ENCODE peak calls at places on chromosomes 7 and 10, in four cellular contexts. F, L, K and T are unnamed samples.

GRCh38 chr7:112080974-112081373 is 125.2 kb downstream of the DOCK4 start:
- DNase-seq in L (no peak), K (no peak), F (no peak), T (no peak)

GRCh38 chr7:87113077-87113476 is 39.2 kb upstream of the DMTF1 start:
- DNase-seq in K (no peak), L (no peak), F (no peak), T (no peak)

GRCh38 chr7:12031638-12032037 is 179.5 kb upstream of the TMEM106B start:
- DNase-seq in L (no peak), K (no peak), F (no peak), T (no peak)

GRCh38 chr10:44198096-44198779 is 186.7 kb downstream of the CXCL12 start:
- DNase-seq in L (peak; percentile 80), K (no peak), F (no peak), T (peak; percentile 12)

GRCh38 chr10:91684841-91685240 is 52.0 kb upstream of the PPP1R3C start:
- DNase-seq in L (no peak), K (no peak), F (no peak), T (peak; percentile 31)

GRCh38 chr7:154568346-154568745 is 434.6 kb downstream of the PAXIP1 start:
- DNase-seq in F (no peak), L (no peak), K (no peak), T (peak; percentile 81)

GRCh38 chr10:101000602-101000991 is 989 bp downstream of the LZTS2 start:
- DNase-seq in K (peak; percentile 25), F (peak; percentile 76), L (no peak), T (no peak)

GRCh38 chr10:104036518-104037260 is 49.0 kb downstream of the COL17A1 start:
- DNase-seq in K (no peak), F (no peak), L (peak; percentile 81), T (peak; percentile 91)

GRCh38 chr10:112379635-112380296 is 5.8 kb downstream of the ACSL5 start:
- DNase-seq in L (no peak), K (peak; percentile 49), F (no peak), T (no peak)

GRCh38 chr10:116014859-116015258 is 258.1 kb downstream of the GFRA1 start:
- DNase-seq in F (no peak), K (no peak), L (peak; percentile 25), T (no peak)

GRCh38 chr10:80177781-80178636 is 27.3 kb downstream of the ANXA11 start:
- DNase-seq in K (no peak), F (no peak), L (no peak), T (no peak)

GRCh38 chr7:45021604-45022296 is 21.7 kb downstream of the CCM2 start:
- DNase-seq in K (no peak), F (no peak), L (no peak), T (no peak)

GRCh38 chr10:50367732-50368131 is 116.4 kb upstream of the ASAH2 start:
- DNase-seq in F (no peak), L (no peak), K (peak; percentile 8), T (no peak)

GRCh38 chr7:135670179-135670578 is 7.9 kb downstream of the STMP1 start:
- DNase-seq in L (no peak), F (no peak), K (no peak), T (no peak)

GRCh38 chr7:83648464-83649241 is at the start of gene SEMA3E:
- DNase-seq in F (no peak), K (no peak), L (no peak), T (no peak)

GRCh38 chr10:86969421-86970041 is 1.2 kb downstream of the ADIRF start:
- DNase-seq in K (no peak), L (peak; percentile 92), F (no peak), T (no peak)

GRCh38 chr10:100374137-100374655 is 27.2 kb downstream of the SCD start:
- DNase-seq in K (no peak), F (no peak), L (no peak), T (no peak)

GRCh38 chr7:35505031-35505430 is 189.9 kb downstream of the HERPUD2 start:
- DNase-seq in L (no peak), F (no peak), K (no peak), T (no peak)

GRCh38 chr7:80392229-80393169 is 119.4 kb downstream of the GNAT3 start:
- DNase-seq in F (no peak), K (no peak), L (no peak), T (no peak)

GRCh38 chr7:45324683-45325237 is 167.2 kb downstream of the RAMP3 start:
- DNase-seq in K (no peak), F (no peak), L (no peak), T (no peak)

GRCh38 chr7:106071356-106071998 is 40.6 kb downstream of the SYPL1 start:
- DNase-seq in K (peak; percentile 68), L (no peak), F (peak; percentile 89), T (no peak)

GRCh38 chr10:73998623-73999622 is 1.0 kb downstream of the VCL start:
- DNase-seq in K (peak; percentile 71), L (peak; percentile 92), F (peak; percentile 85), T (peak; percentile 94)

GRCh38 chr10:54368984-54369383 is 432.0 kb downstream of the PCDH15 start:
- DNase-seq in L (no peak), F (no peak), K (no peak), T (no peak)

GRCh38 chr10:98293550-98294269 is 25.7 kb upstream of the LOXL4 start:
- DNase-seq in K (no peak), F (no peak), L (no peak), T (no peak)

GRCh38 chr10:61588770-61589211 is 73.9 kb upstream of the CABCOCO1 start:
- DNase-seq in L (no peak), K (no peak), F (no peak), T (no peak)

GRCh38 chr7:147586526-147586925 is 1004.0 kb upstream of the C7orf33 start:
- DNase-seq in K (no peak), L (no peak), F (no peak), T (no peak)

GRCh38 chr7:1972734-1973133 is 260.0 kb downstream of the MAD1L1 start:
- DNase-seq in K (no peak), L (no peak), F (no peak), T (no peak)

GRCh38 chr7:133846203-133846945 is 280.8 kb upstream of the LRGUK start:
- DNase-seq in K (no peak), F (no peak), L (no peak), T (no peak)

GRCh38 chr7:100406767-100407166 is 21.7 kb downstream of the ZCWPW1 start:
- DNase-seq in L (no peak), F (no peak), K (no peak), T (no peak)

GRCh38 chr10:5812283-5813090 is 747 bp downstream of the GDI2 start:
- DNase-seq in K (peak; percentile 55), F (peak; percentile 93), L (peak; percentile 85), T (no peak)

GRCh38 chr10:11141571-11142091 is 124.0 kb downstream of the CELF2 start:
- DNase-seq in F (no peak), L (no peak), K (peak; percentile 75), T (no peak)

GRCh38 chr7:94509264-94509878 is at the start of gene CASD1:
- DNase-seq in F (no peak), K (peak; percentile 80), L (no peak), T (no peak)

GRCh38 chr7:137820156-137820555 is 26.6 kb downstream of the DGKI start:
- DNase-seq in F (no peak), L (no peak), K (no peak), T (no peak)

GRCh38 chr7:24820730-24821044 is 63.4 kb upstream of the GSDME start:
- DNase-seq in K (no peak), L (no peak), F (no peak), T (no peak)

GRCh38 chr10:86786368-86786767 is 29.9 kb downstream of the BMPR1A start:
- DNase-seq in F (no peak), L (no peak), K (no peak), T (no peak)

GRCh38 chr7:131633342-131633843 is 77.0 kb upstream of the PODXL start:
- DNase-seq in K (no peak), F (no peak), L (no peak), T (no peak)

GRCh38 chr10:43943825-43944360 is 295.2 kb upstream of the ZNF32 start:
- DNase-seq in L (peak; percentile 37), F (peak; percentile 59), K (no peak), T (peak; percentile 79)

DNA sequence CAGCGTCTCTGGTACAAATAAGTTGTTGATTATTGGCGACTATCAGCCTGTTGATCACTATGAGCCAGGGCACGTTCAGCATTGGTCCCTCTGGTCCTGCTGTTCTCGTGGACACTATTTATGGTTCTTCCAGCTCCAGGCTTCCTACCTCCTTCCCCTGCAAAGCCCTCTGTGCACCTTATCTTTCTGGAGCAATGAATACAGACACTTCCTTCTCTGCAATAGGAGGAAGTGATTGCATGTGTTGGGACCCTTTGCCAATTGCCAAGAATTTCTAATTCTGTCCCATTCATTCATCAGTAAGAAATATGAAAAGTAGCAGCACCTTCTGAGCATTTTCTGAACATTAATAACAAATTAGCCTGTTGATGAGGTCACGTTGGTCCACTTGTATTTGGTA is 258.9 kb upstream of the KLF6 start:
- DNase-seq in K (no peak), F (no peak), L (no peak), T (no peak)
- TF ChIP-seq POLR2A in K (no peak), F (no peak), L (no peak), T (no peak)

GRCh38 chr10:48522011-48522765 is 82.7 kb downstream of the ARHGAP22 start:
- DNase-seq in K (no peak), L (no peak), F (peak; percentile 66), T (no peak)
- H3K36me3 ChIP-seq in K (no peaks in the 10 kb centered on the region), L (no peaks in the 10 kb centered on the region), F (no peaks in the 10 kb centered on the region), T (no peaks in the 10 kb centered on the region)

GRCh38 chr10:93463723-93464511 is 18.2 kb downstream of the MYOF start:
- DNase-seq in K (peak; percentile 37), L (no peak), F (no peak), T (no peak)

GRCh38 chr10:93462371-93462770 is 19.8 kb downstream of the MYOF start:
- DNase-seq in F (no peak), L (no peak), K (no peak), T (no peak)

GRCh38 chr10:93461124-93461806 is 20.9 kb downstream of the MYOF start:
- DNase-seq in K (no peak), F (no peak), L (no peak), T (no peak)

GRCh38 chr10:93462881-93463280 is 19.3 kb downstream of the MYOF start:
- DNase-seq in K (no peak), L (no peak), F (no peak), T (no peak)

GRCh38 chr10:93461807-93462178 is 20.3 kb downstream of the MYOF start:
- DNase-seq in L (no peak), K (no peak), F (no peak), T (no peak)
- TF ChIP-seq POLR2AphosphoS5 in L (no peak), K (no peak), F (no peak), T (no peak)

GRCh38 chr10:876442-876841 is 55.1 kb downstream of the LARP4B start:
- DNase-seq in K (no peak), F (no peak), L (no peak), T (no peak)

GRCh38 chr10:869171-869570 is 62.3 kb downstream of the LARP4B start:
- DNase-seq in L (no peak), K (no peak), F (no peak), T (no peak)

GRCh38 chr10:871951-872403 is 59.5 kb downstream of the LARP4B start:
- DNase-seq in F (no peak), L (no peak), K (no peak), T (no peak)

GRCh38 chr10:870564-871166 is 60.8 kb downstream of the LARP4B start:
- DNase-seq in K (no peak), L (no peak), F (no peak), T (no peak)

DNA sequence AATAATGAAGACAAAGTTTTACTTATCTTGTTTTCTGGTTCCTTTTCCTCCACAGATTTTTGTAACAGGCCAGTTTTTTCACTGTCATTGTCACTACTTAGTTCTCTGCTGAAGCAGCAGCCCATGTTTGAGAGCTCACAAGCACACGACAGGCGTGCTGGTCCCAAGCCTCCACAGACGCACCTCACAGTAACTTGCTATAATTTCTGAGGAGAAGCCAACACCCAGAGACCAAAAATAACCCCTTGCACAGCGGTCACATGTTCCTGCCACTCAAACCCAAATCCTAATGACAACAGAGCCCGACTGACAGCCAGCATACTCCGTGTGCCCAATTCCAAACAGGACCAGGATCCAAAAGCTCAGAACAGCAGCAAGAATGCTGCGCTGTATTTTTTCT is 58.5 kb downstream of the LARP4B start:
- DNase-seq in F (no peak), K (no peak), L (no peak), T (no peak)
- TF ChIP-seq POLR2A in F (no peak), K (no peak), L (no peak), T (no peak)